ENCODE peak calls at places on chromosomes 13 and 19, in four cellular contexts. I, L, M and R are unnamed samples.

GRCh38 chr13:76937416-76937815 is 10.9 kb upstream of the ACOD1 start:
- DNase-seq in I (peak), L (peak), M (peak), R (peak)

GRCh38 chr19:34838248-34838647 is 65.2 kb upstream of the ZNF599 start:
- DNase-seq in I (peak), M (no peak), L (no peak), R (peak)

GRCh38 chr13:72384186-72384823 is 343.1 kb downstream of the MZT1 start:
- DNase-seq in L (no peak), M (no peak), I (peak), R (no peak)

GRCh38 chr13:37491661-37492060 is 106.9 kb downstream of the POSTN start:
- DNase-seq in L (no peak), I (no peak), M (no peak), R (no peak)

GRCh38 chr13:22062478-22063205 is 391.8 kb downstream of the FGF9 start:
- DNase-seq in L (no peak), I (no peak), M (no peak), R (no peak)

GRCh38 chr19:12365094-12365371 is 450 bp downstream of the ZNF442 start:
- DNase-seq in M (no peak), I (peak), L (peak), R (peak)

GRCh38 chr19:34360354-34360909 is 4.6 kb upstream of the GPI start:
- DNase-seq in L (no peak), M (no peak), I (no peak), R (no peak)

GRCh38 chr13:35716186-35716585 is 239.7 kb upstream of the MAB21L1 start:
- DNase-seq in M (peak), I (no peak), L (peak), R (peak)

GRCh38 chr19:6076675-6077463 is 33.4 kb downstream of the RFX2 start:
- DNase-seq in M (peak), I (no peak), L (peak), R (peak)

GRCh38 chr13:89136678-89137077 is 1465.5 kb downstream of the SLITRK5 start:
- DNase-seq in L (peak), I (no peak), M (no peak), R (no peak)

GRCh38 chr13:32548837-32549236 is 10.2 kb upstream of the N4BP2L2 start:
- DNase-seq in I (peak), L (no peak), M (no peak), R (no peak)

GRCh38 chr19:13441810-13442512 is 64.3 kb downstream of the CACNA1A start:
- DNase-seq in L (peak), M (peak), I (peak), R (peak)

GRCh38 chr13:32354040-32354439 is 38.7 kb downstream of the BRCA2 start:
- DNase-seq in I (no peak), M (no peak), L (no peak), R (no peak)

GRCh38 chr13:80030491-80030890 is 310.4 kb downstream of the SPRY2 start:
- DNase-seq in M (peak), I (peak), L (no peak), R (peak)

GRCh38 chr13:106326751-106327150 is 208.7 kb downstream of the EFNB2 start:
- DNase-seq in L (no peak), I (no peak), M (no peak), R (no peak)

GRCh38 chr19:18735752-18736151 is 52.3 kb downstream of the CRTC1 start:
- DNase-seq in L (no peak), I (no peak), M (no peak), R (no peak)

GRCh38 chr19:49812452-49812996 is 568 bp downstream of the FUZ start:
- DNase-seq in M (no peak), L (no peak), I (no peak), R (no peak)

GRCh38 chr19:46913852-46914430 is 53.1 kb downstream of the ARHGAP35 start:
- DNase-seq in M (peak), L (peak), I (peak), R (peak)

GRCh38 chr19:45402469-45403070 is 2.3 kb downstream of the PPP1R13L start:
- DNase-seq in L (peak), M (no peak), I (peak), R (no peak)

GRCh38 chr13:77028202-77028601 is 1.2 kb upstream of the FBXL3 start:
- DNase-seq in L (peak), M (no peak), I (peak), R (no peak)

GRCh38 chr13:51552027-51552426 is 32.2 kb upstream of the WDFY2 start:
- DNase-seq in L (no peak), I (no peak), M (no peak), R (no peak)

GRCh38 chr19:14218615-14219330 is 12.8 kb upstream of the ADGRL1 start:
- DNase-seq in I (no peak), L (no peak), M (no peak), R (no peak)

GRCh38 chr19:11577451-11578341 is at the start of gene ACP5:
- DNase-seq in L (no peak), M (no peak), I (no peak), R (no peak)

GRCh38 chr19:6271721-6272410 is 7.9 kb downstream of the MLLT1 start:
- DNase-seq in M (no peak), L (peak), I (peak), R (peak)

GRCh38 chr13:65943711-65944110 is 1286.4 kb downstream of the PCDH9 start:
- DNase-seq in M (no peak), L (peak), I (peak), R (no peak)

GRCh38 chr13:52128714-52129700 is at the start of gene NEK5:
- DNase-seq in I (peak), M (no peak), L (peak), R (peak)

GRCh38 chr19:7356899-7357627 is 8.3 kb downstream of the ARHGEF18 start:
- DNase-seq in L (no peak), M (no peak), I (no peak), R (no peak)

GRCh38 chr13:63377986-63378385 is 1962.3 kb upstream of the PCDH20 start:
- DNase-seq in I (no peak), M (no peak), L (no peak), R (no peak)

GRCh38 chr13:31818236-31818635 is 78.9 kb downstream of the RXFP2 start:
- DNase-seq in L (peak), I (no peak), M (no peak), R (no peak)

GRCh38 chr19:55152017-55152416 is 3.0 kb upstream of the TNNT1 start:
- DNase-seq in L (no peak), M (no peak), I (no peak), R (peak)

GRCh38 chr13:48448285-48448962 is 35.5 kb upstream of the LPAR6 start:
- DNase-seq in L (peak), I (peak), M (no peak), R (peak)

GRCh38 chr19:3720533-3720917 is 12.3 kb downstream of the TJP3 start:
- DNase-seq in M (no peak), I (no peak), L (no peak), R (no peak)

GRCh38 chr19:45323671-45324081 is 1.0 kb upstream of the CKM start:
- DNase-seq in M (no peak), I (no peak), L (no peak), R (no peak)

GRCh38 chr13:43272866-43273265 is 249.5 kb downstream of the DNAJC15 start:
- DNase-seq in M (no peak), I (no peak), L (no peak), R (no peak)

GRCh38 chr13:51623473-51623872 is 39.2 kb downstream of the WDFY2 start:
- DNase-seq in M (no peak), L (peak), I (no peak), R (no peak)

GRCh38 chr13:31413531-31413930 is 213.8 kb downstream of the B3GLCT start:
- DNase-seq in M (no peak), I (no peak), L (no peak), R (no peak)

GRCh38 chr13:49690133-49690989 is 925 bp downstream of the EBPL start:
- DNase-seq in M (peak), L (peak), I (peak), R (peak)

GRCh38 chr13:44004881-44005280 is 125.2 kb downstream of the LACC1 start:
- DNase-seq in L (peak), I (peak), M (no peak), R (peak)

GRCh38 chr19:19554074-19555023 is 16.3 kb downstream of the CILP2 start:
- DNase-seq in M (no peak), I (no peak), L (peak), R (peak)

GRCh38 chr13:111411186-111411858 is 90.9 kb downstream of the TEX29 start:
- DNase-seq in L (no peak), I (no peak), M (no peak), R (no peak)
- TF ChIP-seq EZH2 in L (no peak), I (no peak), M (no peak), R (no peak)

GRCh38 chr19:53136432-53136831 is 3.7 kb upstream of the ZNF415 start:
- DNase-seq in L (no peak), I (no peak), M (no peak), R (no peak)

GRCh38 chr19:53130506-53130905 is 2.2 kb downstream of the ZNF415 start:
- DNase-seq in M (no peak), I (no peak), L (peak), R (no peak)

GRCh38 chr19:53131085-53131484 is 1.6 kb downstream of the ZNF415 start:
- DNase-seq in L (peak), I (no peak), M (no peak), R (no peak)

GRCh38 chr19:53132231-53132991 is at the start of gene ZNF415:
- DNase-seq in M (peak), I (peak), L (peak), R (peak)

DNA sequence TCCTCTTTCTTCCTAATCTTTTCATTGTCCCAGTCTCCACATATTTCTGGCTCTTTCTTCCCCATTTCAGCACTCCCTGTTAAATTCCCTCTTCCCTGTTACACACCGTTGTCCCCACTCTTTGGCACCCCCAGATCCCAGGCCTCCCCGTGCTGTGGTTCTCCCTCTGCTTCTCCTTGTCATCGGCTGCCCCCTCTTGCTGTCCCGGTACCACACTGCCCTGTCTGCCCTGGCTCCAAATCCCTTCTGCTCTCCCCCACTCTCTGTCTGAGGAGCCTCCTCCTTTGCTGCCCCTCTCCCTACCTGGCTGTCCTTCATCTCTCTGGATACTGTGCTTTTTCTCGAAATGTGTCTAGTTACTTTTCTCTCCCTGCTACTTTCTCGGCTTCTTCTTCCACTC is 978 bp downstream of the ZNF415 start:
- DNase-seq in I (no peak), L (no peak), M (no peak), R (no peak)
- H3K4me3 ChIP-seq in I (no peak), L (peak), M (peak), R (peak)

GRCh38 chr19:1672038-1672768 is 19.8 kb upstream of the TCF3 start:
- DNase-seq in L (peak), M (no peak), I (no peak), R (peak)
- TF ChIP-seq EZH2 in L (no peak), M (no peak), I (no peak), R (no peak)

DNA sequence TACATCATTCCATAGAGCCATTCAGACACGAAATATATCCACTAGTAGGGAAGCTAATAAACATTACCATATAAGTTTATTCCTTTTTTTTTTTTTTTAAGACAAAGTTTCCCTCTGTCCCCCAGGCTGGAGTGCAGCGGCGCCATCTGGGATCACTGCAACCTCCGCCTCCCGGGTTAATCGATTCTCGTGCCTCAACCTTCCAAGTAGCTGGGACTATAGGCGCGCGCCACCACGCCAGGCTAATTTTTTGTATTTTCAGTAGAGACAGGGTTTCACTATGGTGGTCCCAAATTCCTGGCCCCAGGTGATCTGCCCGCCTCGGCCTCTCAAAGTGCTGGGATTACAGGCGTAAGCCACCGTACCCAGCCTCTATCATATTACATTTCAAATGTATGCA is 612 bp upstream of the ZNF154 start:
- DNase-seq in I (no peak), L (no peak), M (no peak), R (no peak)
- H3K4me3 ChIP-seq in I (no peak), L (peak), M (no peak), R (no peak)

DNA sequence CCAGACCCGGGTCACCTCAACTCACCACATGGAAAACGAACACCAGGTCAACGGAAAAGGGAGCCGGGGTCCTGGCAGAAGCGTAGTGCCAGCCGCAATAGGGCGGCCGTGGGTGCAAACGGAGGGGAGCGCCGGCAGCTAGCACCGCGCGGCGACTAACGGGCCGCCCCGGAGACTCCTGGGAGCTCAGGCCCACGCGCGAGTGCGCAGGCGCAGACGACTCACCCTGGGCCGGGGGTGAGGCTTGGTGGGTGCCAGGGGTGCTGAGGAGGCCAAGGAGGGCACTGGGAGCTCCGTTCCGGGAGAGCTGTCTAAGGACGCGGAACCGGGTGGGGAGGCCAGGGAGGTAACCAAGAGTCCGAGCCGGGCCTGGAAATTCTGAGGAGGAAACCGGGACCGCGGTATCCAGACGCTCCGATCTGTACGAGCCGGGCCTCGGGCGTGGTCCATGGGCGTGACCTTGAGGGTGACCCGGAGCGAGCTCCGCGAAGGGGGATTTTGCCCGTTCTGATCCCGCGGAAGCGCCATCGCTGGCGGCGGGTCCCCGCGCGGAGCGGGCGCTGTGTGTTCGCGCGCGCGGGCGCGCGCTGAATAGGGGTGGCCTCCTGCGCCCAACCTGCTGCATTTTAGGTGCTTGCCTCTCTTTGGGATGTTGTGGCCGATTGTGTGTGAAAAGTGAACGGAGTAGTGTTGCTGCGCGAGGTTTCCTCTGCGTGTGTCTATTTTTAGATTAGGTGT is at the start of gene ZNF382:
- DNase-seq in I (peak), L (peak), M (no peak), R (peak)
- TF ChIP-seq EZH2 in I (no peak), L (no peak), M (no peak), R (no peak)

DNA sequence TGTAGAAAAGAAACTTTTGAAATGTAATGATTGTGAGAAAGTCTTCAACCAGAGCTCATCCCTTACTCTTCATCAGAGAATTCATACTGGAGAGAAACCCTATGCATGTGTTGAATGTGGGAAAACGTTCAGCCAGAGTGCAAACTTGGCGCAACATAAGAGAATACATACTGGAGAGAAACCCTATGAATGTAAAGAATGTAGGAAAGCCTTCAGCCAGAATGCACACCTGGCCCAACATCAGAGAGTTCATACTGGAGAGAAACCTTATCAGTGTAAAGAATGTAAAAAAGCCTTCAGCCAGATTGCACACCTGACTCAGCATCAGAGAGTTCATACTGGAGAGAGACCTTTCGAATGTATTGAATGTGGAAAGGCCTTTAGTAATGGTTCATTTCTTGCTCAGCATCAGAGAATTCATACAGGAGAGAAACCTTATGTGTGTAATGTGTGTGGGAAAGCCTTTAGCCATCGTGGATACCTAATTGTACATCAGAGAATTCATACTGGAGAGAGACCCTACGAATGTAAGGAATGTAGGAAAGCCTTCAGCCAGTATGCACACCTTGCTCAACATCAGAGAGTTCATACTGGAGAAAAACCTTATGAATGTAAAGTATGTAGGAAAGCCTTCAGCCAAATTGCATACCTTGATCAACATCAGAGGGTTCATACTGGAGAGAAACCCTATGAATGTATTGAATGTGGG is 19.3 kb downstream of the ZNF583 start:
- DNase-seq in L (peak), I (no peak), M (no peak), R (no peak)
- H3K4me3 ChIP-seq in L (no peak), I (no peak), M (no peak), R (no peak)

GRCh38 chr19:2488405-2488941 is 12.5 kb downstream of the GADD45B start:
- DNase-seq in M (no peak), I (no peak), L (no peak), R (no peak)
- TF ChIP-seq EZH2 in M (no peak), I (no peak), L (no peak), R (no peak)

GRCh38 chr19:48673436-48674100 is 751 bp upstream of the NTN5 start:
- DNase-seq in L (no peak), I (no peak), M (no peak), R (no peak)
- H3K4me3 ChIP-seq in L (no peak), I (no peak), M (no peak), R (no peak)

GRCh38 chr19:41926861-41927809 is 1.1 kb downstream of the ERFL start:
- DNase-seq in L (no peak), M (no peak), I (no peak), R (no peak)
- TF ChIP-seq EZH2 in L (peak), M (no peak), I (peak), R (no peak)

DNA sequence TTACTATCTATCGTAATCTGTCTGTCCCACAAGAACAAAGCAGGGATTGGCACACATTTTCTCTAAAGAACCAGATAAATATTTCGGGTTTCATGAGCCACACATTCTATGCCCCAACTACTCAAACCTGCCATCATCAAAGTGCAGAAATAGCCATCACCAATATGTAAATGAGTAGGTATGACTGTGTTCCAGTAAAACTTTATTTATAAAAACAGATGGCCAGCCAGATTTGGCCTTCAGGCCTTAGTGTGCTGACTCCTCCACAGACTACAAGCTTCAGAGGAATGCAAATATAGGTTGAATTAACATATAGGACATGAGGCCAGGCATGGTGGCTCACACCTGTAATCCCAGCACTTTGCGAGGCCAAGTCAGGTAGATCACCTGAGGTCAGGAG is 8.9 kb upstream of the DNMT1 start:
- DNase-seq in M (peak), I (no peak), L (no peak), R (no peak)
- H3K4me3 ChIP-seq in M (no peak), I (no peak), L (no peak), R (no peak)